ENCODE peak calls at places on chromosomes 11 and 22, in four cellular contexts. One of them, this sample, is unnamed. For H3K27me3, the result is how much of the 10 kb centered on the place peaks cover.

GRCh38 chr11:199004-199581 is 6.2 kb downstream of the SCGB1C1 start:
- DNase-seq in mesendoderm: no peak
- DNase-seq in pancreas: peak
- DNase-seq in Peyer's patch: peak
- DNase-seq in this sample: no peak

GRCh38 chr11:124315052-124315451 is 1.3 kb upstream of the OR8D1 start:
- DNase-seq in mesendoderm: no peak
- DNase-seq in pancreas: no peak
- DNase-seq in Peyer's patch: no peak
- DNase-seq in this sample: no peak

GRCh38 chr11:12287374-12288211 is 89.8 kb upstream of the PARVA start:
- DNase-seq in mesendoderm: peak
- DNase-seq in pancreas: no peak
- DNase-seq in Peyer's patch: no peak
- DNase-seq in this sample: no peak

GRCh38 chr11:126669416-126669815 is 313.9 kb downstream of the ST3GAL4 start:
- DNase-seq in mesendoderm: no peak
- DNase-seq in pancreas: no peak
- DNase-seq in Peyer's patch: no peak
- DNase-seq in this sample: no peak

GRCh38 chr11:61531033-61531432 is 22.5 kb downstream of the LRRC10B start:
- DNase-seq in mesendoderm: no peak
- DNase-seq in pancreas: no peak
- DNase-seq in Peyer's patch: peak
- DNase-seq in this sample: peak

GRCh38 chr11:7638710-7639642 is 34.3 kb downstream of the CYB5R2 start:
- DNase-seq in mesendoderm: no peak
- DNase-seq in pancreas: no peak
- DNase-seq in Peyer's patch: no peak
- DNase-seq in this sample: no peak

GRCh38 chr11:122747358-122747757 is 90.9 kb upstream of the CRTAM start:
- DNase-seq in mesendoderm: no peak
- DNase-seq in pancreas: no peak
- DNase-seq in Peyer's patch: no peak
- DNase-seq in this sample: no peak

GRCh38 chr22:47195156-47195675 is 432.8 kb downstream of the TBC1D22A start:
- DNase-seq in mesendoderm: no peak
- DNase-seq in pancreas: peak
- DNase-seq in Peyer's patch: no peak
- DNase-seq in this sample: no peak

GRCh38 chr11:15176646-15177163 is 62.0 kb downstream of the INSC start:
- DNase-seq in mesendoderm: no peak
- DNase-seq in pancreas: no peak
- DNase-seq in Peyer's patch: no peak
- DNase-seq in this sample: no peak

GRCh38 chr11:133740928-133741327 is 104.4 kb downstream of the SPATA19 start:
- DNase-seq in mesendoderm: no peak
- DNase-seq in pancreas: no peak
- DNase-seq in Peyer's patch: no peak
- DNase-seq in this sample: no peak

GRCh38 chr11:134409552-134410429 is 2.3 kb downstream of the B3GAT1 start:
- DNase-seq in mesendoderm: peak
- DNase-seq in pancreas: no peak
- DNase-seq in Peyer's patch: no peak
- DNase-seq in this sample: no peak

GRCh38 chr22:46036558-46037408 is 59.8 kb upstream of the WNT7B start:
- DNase-seq in mesendoderm: peak
- DNase-seq in pancreas: peak
- DNase-seq in Peyer's patch: peak
- DNase-seq in this sample: no peak

GRCh38 chr11:728901-729491 is 18.3 kb upstream of the TALDO1 start:
- DNase-seq in mesendoderm: no peak
- DNase-seq in pancreas: peak
- DNase-seq in Peyer's patch: no peak
- DNase-seq in this sample: peak

GRCh38 chr11:23586188-23586587 is 725.9 kb upstream of the CCDC179 start:
- DNase-seq in mesendoderm: no peak
- DNase-seq in pancreas: no peak
- DNase-seq in Peyer's patch: no peak
- DNase-seq in this sample: no peak

GRCh38 chr11:95641506-95641905 is 148.1 kb downstream of the FAM76B start:
- DNase-seq in mesendoderm: no peak
- DNase-seq in pancreas: no peak
- DNase-seq in Peyer's patch: no peak
- DNase-seq in this sample: peak

GRCh38 chr22:47631571-47632102 is 869.2 kb downstream of the TBC1D22A start:
- DNase-seq in mesendoderm: no peak
- DNase-seq in pancreas: no peak
- DNase-seq in Peyer's patch: no peak
- DNase-seq in this sample: no peak

GRCh38 chr11:19727246-19727645 is 14.6 kb downstream of the NAV2 start:
- DNase-seq in mesendoderm: no peak
- DNase-seq in pancreas: no peak
- DNase-seq in Peyer's patch: no peak
- DNase-seq in this sample: no peak

GRCh38 chr11:65013692-65014145 is 241 bp upstream of the ARL2 start:
- DNase-seq in mesendoderm: peak
- DNase-seq in pancreas: peak
- DNase-seq in Peyer's patch: peak
- DNase-seq in this sample: peak

GRCh38 chr11:64736654-64737053 is 7.3 kb downstream of the RASGRP2 start:
- DNase-seq in mesendoderm: no peak
- DNase-seq in pancreas: no peak
- DNase-seq in Peyer's patch: no peak
- DNase-seq in this sample: no peak

GRCh38 chr22:40631925-40632324 is 4.6 kb downstream of the MRTFA start:
- DNase-seq in mesendoderm: no peak
- DNase-seq in pancreas: no peak
- DNase-seq in Peyer's patch: no peak
- DNase-seq in this sample: no peak

GRCh38 chr11:103047837-103048236 is 44.1 kb downstream of the DCUN1D5 start:
- DNase-seq in mesendoderm: no peak
- DNase-seq in pancreas: no peak
- DNase-seq in Peyer's patch: no peak
- DNase-seq in this sample: no peak

GRCh38 chr11:34427171-34427805 is 11.4 kb upstream of the CAT start:
- DNase-seq in mesendoderm: peak
- DNase-seq in pancreas: no peak
- DNase-seq in Peyer's patch: no peak
- DNase-seq in this sample: no peak

GRCh38 chr11:124961972-124962609 is 8.1 kb downstream of the CCDC15 start:
- DNase-seq in mesendoderm: peak
- DNase-seq in pancreas: no peak
- DNase-seq in Peyer's patch: no peak
- DNase-seq in this sample: no peak

GRCh38 chr11:43969543-43969942 is 27.1 kb downstream of the C11orf96 start:
- DNase-seq in mesendoderm: no peak
- DNase-seq in pancreas: no peak
- DNase-seq in Peyer's patch: no peak
- DNase-seq in this sample: no peak

GRCh38 chr11:65424200-65425104 is 1.9 kb downstream of the NEAT1 start:
- DNase-seq in mesendoderm: no peak
- DNase-seq in pancreas: peak
- DNase-seq in Peyer's patch: peak
- DNase-seq in this sample: peak

GRCh38 chr22:47177334-47177815 is 414.9 kb downstream of the TBC1D22A start:
- DNase-seq in mesendoderm: no peak
- DNase-seq in pancreas: no peak
- DNase-seq in Peyer's patch: peak
- DNase-seq in this sample: no peak

GRCh38 chr22:31544481-31545480 is 48.4 kb downstream of the SFI1 start:
- DNase-seq in mesendoderm: no peak
- DNase-seq in pancreas: no peak
- DNase-seq in Peyer's patch: no peak
- DNase-seq in this sample: no peak

GRCh38 chr22:39363751-39364484 is 14.1 kb downstream of the SYNGR1 start:
- DNase-seq in mesendoderm: no peak
- DNase-seq in pancreas: no peak
- DNase-seq in Peyer's patch: no peak
- DNase-seq in this sample: no peak

GRCh38 chr11:133952199-133953190 is 4.3 kb downstream of the IGSF9B start:
- DNase-seq in mesendoderm: no peak
- DNase-seq in pancreas: no peak
- DNase-seq in Peyer's patch: no peak
- DNase-seq in this sample: no peak

GRCh38 chr22:24938741-24939341 is 7.7 kb downstream of the LHFPL7 start:
- DNase-seq in mesendoderm: peak
- DNase-seq in pancreas: no peak
- DNase-seq in Peyer's patch: peak
- DNase-seq in this sample: no peak

GRCh38 chr22:48052621-48052890 is 1290.1 kb downstream of the TBC1D22A start:
- DNase-seq in mesendoderm: no peak
- DNase-seq in pancreas: no peak
- DNase-seq in Peyer's patch: no peak
- DNase-seq in this sample: no peak

GRCh38 chr22:31944700-31945477 is 554 bp downstream of the YWHAH start:
- DNase-seq in mesendoderm: peak
- DNase-seq in pancreas: no peak
- DNase-seq in Peyer's patch: peak
- DNase-seq in this sample: no peak

GRCh38 chr11:89205378-89205777 is 27.7 kb downstream of the TYR start:
- DNase-seq in mesendoderm: peak
- DNase-seq in pancreas: no peak
- DNase-seq in Peyer's patch: no peak
- DNase-seq in this sample: no peak

GRCh38 chr11:101848262-101848661 is 66.5 kb upstream of the CEP126 start:
- DNase-seq in mesendoderm: no peak
- DNase-seq in pancreas: no peak
- DNase-seq in Peyer's patch: no peak
- DNase-seq in this sample: no peak

GRCh38 chr22:40112595-40112994 is 65.1 kb upstream of the TNRC6B start:
- DNase-seq in mesendoderm: no peak
- DNase-seq in pancreas: no peak
- DNase-seq in Peyer's patch: no peak
- DNase-seq in this sample: no peak

GRCh38 chr11:117814766-117815261 is 9.7 kb downstream of the FXYD2 start:
- DNase-seq in mesendoderm: no peak
- DNase-seq in pancreas: peak
- DNase-seq in Peyer's patch: peak
- DNase-seq in this sample: peak

GRCh38 chr11:118623291-118623655 is 15.9 kb downstream of the PHLDB1 start:
- DNase-seq in mesendoderm: no peak
- DNase-seq in pancreas: no peak
- DNase-seq in Peyer's patch: no peak
- DNase-seq in this sample: no peak

GRCh38 chr22:37176464-37177061 is 11.5 kb downstream of the C1QTNF6 start:
- DNase-seq in mesendoderm: no peak
- DNase-seq in pancreas: peak
- DNase-seq in Peyer's patch: peak
- DNase-seq in this sample: peak

GRCh38 chr11:126888126-126888712 is 112.4 kb downstream of the KIRREL3 start:
- DNase-seq in mesendoderm: no peak
- DNase-seq in pancreas: no peak
- DNase-seq in Peyer's patch: no peak
- DNase-seq in this sample: no peak

GRCh38 chr11:114179234-114179941 is 116.8 kb upstream of the NNMT start:
- DNase-seq in mesendoderm: no peak
- DNase-seq in pancreas: no peak
- DNase-seq in Peyer's patch: peak
- DNase-seq in this sample: peak
- H3K27me3 ChIP-seq in mesendoderm: under half
- H3K27me3 ChIP-seq in pancreas: under half
- H3K27me3 ChIP-seq in Peyer's patch: under half
- H3K27me3 ChIP-seq in this sample: under half

GRCh38 chr11:30025396-30026139 is 8.7 kb upstream of the KCNA4 start:
- DNase-seq in mesendoderm: peak
- DNase-seq in pancreas: no peak
- DNase-seq in Peyer's patch: no peak
- DNase-seq in this sample: no peak
- H3K27me3 ChIP-seq in mesendoderm: under half
- H3K27me3 ChIP-seq in pancreas: under half
- H3K27me3 ChIP-seq in Peyer's patch: under half
- H3K27me3 ChIP-seq in this sample: under half

DNA sequence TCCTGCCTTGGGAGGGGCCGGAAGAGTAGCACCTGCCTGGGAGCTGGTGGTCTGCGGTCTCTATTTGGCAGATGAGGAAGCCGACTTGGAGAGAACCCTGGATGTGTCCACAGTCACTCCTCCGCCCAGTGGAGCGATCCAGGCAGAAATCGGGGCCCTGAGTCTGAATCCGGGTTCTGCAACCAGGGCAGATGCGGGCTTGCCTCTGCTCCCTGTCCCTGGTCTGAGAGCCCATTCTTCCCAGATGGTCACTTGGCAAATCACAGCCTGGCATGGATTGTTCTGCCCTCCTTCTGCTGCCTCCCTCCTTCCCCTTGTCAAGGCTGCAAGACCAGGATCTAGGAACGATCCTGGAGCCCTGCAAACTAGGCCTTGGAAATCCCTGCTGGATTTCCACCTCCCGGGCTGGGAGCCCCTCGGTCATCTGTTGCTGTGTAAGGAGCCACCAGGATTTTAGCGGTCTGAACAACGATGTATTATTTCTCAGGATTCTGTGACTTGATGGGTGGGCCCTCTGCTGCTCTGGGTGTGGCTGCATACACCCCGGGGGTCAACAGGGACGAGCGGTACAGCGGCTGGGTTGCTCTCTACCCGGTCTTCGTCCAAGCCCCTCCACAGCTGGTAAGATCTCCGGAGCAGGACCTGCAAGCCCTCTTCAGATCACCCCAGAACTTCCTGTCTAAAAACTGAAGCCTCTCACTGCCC is 2.0 kb upstream of the ASCL2 start:
- DNase-seq in mesendoderm: no peak
- DNase-seq in pancreas: no peak
- DNase-seq in Peyer's patch: no peak
- DNase-seq in this sample: no peak
- H3K27me3 ChIP-seq in mesendoderm: under half
- H3K27me3 ChIP-seq in pancreas: under half
- H3K27me3 ChIP-seq in Peyer's patch: under half
- H3K27me3 ChIP-seq in this sample: under half

DNA sequence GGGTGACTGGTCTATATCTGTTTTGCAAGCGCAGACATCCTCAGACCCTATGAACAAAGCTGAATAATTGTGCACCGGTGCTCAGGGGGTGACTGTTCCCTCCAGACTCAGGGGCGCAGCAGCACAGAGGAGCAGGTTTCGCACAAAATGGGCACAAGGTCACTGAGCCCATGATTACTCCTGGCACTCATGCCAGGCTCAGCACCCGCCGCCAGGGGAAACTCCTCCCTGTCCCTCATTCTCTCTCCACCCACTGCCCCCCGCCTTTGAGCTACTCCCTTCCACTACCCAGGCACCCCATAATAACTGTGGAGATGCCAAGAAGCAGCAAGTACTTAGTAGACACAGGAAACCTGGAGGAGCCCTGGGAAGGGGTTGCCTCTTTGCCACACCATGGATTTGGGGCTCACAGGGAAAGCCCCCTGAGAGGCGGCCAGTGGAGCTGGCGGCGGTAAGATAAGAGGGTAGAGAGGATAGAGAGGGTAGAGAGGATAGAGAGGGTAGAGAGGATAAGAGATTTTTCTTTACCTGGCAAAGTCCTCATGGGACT is 198.8 kb downstream of the CTTN start:
- DNase-seq in mesendoderm: no peak
- DNase-seq in pancreas: peak
- DNase-seq in Peyer's patch: no peak
- DNase-seq in this sample: no peak
- H3K27me3 ChIP-seq in mesendoderm: under half
- H3K27me3 ChIP-seq in pancreas: under half
- H3K27me3 ChIP-seq in Peyer's patch: under half
- H3K27me3 ChIP-seq in this sample: under half

This sample was measured in right lobe of liver.